ENCODE peak calls at places on chromosomes 1 and 21, in four cellular contexts. S is Peyer's patch, F is DMS 273 treated with DMSO at 0.1 percent for 48 hours, M is PC-3. X is an unnamed sample.

GRCh38 chr1:110309768-110310167 is 29.4 kb upstream of the RBM15 start:
- DNase-seq in S (no peak), F (peak), M (peak), X (no peak)

GRCh38 chr21:41658321-41658720 is 108.5 kb downstream of the RIPK4 start:
- DNase-seq in S (no peak), F (no peak), M (no peak), X (no peak)

GRCh38 chr1:232416026-232416568 is 213.8 kb downstream of the SIPA1L2 start:
- DNase-seq in S (no peak), F (no peak), M (peak), X (no peak)

GRCh38 chr21:38440746-38441145 is 57.5 kb downstream of the ERG start:
- DNase-seq in S (no peak), F (no peak), M (peak), X (no peak)

GRCh38 chr1:100924212-100924611 is 28.3 kb downstream of the SLC30A7 start:
- DNase-seq in S (no peak), F (no peak), M (peak), X (no peak)

GRCh38 chr1:113980120-113980519 is 846 bp downstream of the OLFML3 start:
- DNase-seq in S (peak), F (no peak), M (no peak), X (no peak)

GRCh38 chr1:240352769-240353168 is 259.2 kb downstream of the GREM2 start:
- DNase-seq in S (no peak), F (no peak), M (peak), X (no peak)

GRCh38 chr1:27606708-27607238 is 2.8 kb upstream of the AHDC1 start:
- DNase-seq in S (no peak), F (no peak), M (peak), X (no peak)

X was measured in NCI-H1694.